ENCODE peak calls at places on chromosomes 2 and 18, in eight cellular contexts. W is stromal cell of bone marrow; B is SK-MEL-5; J is NCI-H2081; L is HCEC 1CT; M is posterior cingulate gyrus; A is stimulated activated CD4-positive, alpha-beta T cell treated with anti-CD3 and anti-CD28 coated beads, Interleukin-2, amount 100 ng/mL, for 24 hours; O is cardiac fibroblast. V is an unnamed sample.

GRCh38 chr18:36850527-36851201 is 21.7 kb downstream of the KIAA1328 start:
- DNase-seq in M (no peak), O (peak), J (no peak), A (no peak), L (peak), W (peak), B (no peak), V (peak)

GRCh38 chr2:173346035-173346434 is 8.6 kb upstream of the CDCA7 start:
- DNase-seq in B (no peak), L (no peak), A (no peak), O (peak), J (no peak), M (no peak), W (no peak), V (no peak)

GRCh38 chr2:200765995-200766660 is 45.6 kb upstream of the BZW1 start:
- DNase-seq in M (no peak), B (no peak), A (no peak), J (no peak), O (peak), W (no peak), L (no peak), V (no peak)

GRCh38 chr18:21117385-21118135 is 5.9 kb upstream of the ROCK1 start:
- DNase-seq in L (peak), O (peak), J (no peak), W (peak), M (no peak), B (no peak), A (no peak), V (peak)

GRCh38 chr2:72136349-72136748 is 11.3 kb downstream of the CYP26B1 start:
- DNase-seq in O (no peak), L (no peak), W (no peak), J (no peak), M (peak), B (peak), A (no peak), V (no peak)

GRCh38 chr2:191927319-191927867 is 80.5 kb upstream of the CAVIN2 start:
- DNase-seq in B (peak), L (peak), O (peak), A (no peak), W (peak), J (no peak), M (no peak), V (peak)

GRCh38 chr2:201203916-201204654 is 21.1 kb downstream of the CASP10 start:
- DNase-seq in A (no peak), O (peak), J (no peak), L (no peak), W (no peak), M (no peak), B (no peak), V (peak)

GRCh38 chr2:49914281-49914680 is 760.0 kb upstream of the FSHR start:
- DNase-seq in A (no peak), O (peak), M (no peak), B (peak), J (no peak), L (no peak), W (peak), V (peak)

GRCh38 chr18:79575891-79576685 is 103.5 kb upstream of the CTDP1 start:
- DNase-seq in W (no peak), M (peak), B (no peak), L (no peak), A (no peak), J (peak), O (peak), V (peak)

GRCh38 chr2:213152065-213152794 is 818 bp upstream of the IKZF2 start:
- DNase-seq in L (peak), J (no peak), M (peak), A (peak), O (peak), W (peak), B (peak), V (peak)

GRCh38 chr2:120675460-120676130 is 60.1 kb upstream of the GLI2 start:
- DNase-seq in B (peak), A (peak), L (peak), O (peak), M (no peak), J (no peak), W (no peak), V (peak)

GRCh38 chr2:204706939-204707338 is 161.7 kb downstream of the PARD3B start:
- DNase-seq in O (peak), B (no peak), A (no peak), W (no peak), L (no peak), M (no peak), J (no peak), V (no peak)

GRCh38 chr18:48996901-48997463 is 46.2 kb upstream of the SMAD7 start:
- DNase-seq in M (no peak), O (peak), W (peak), J (no peak), L (no peak), B (no peak), A (no peak), V (peak)

GRCh38 chr2:40434638-40435296 is 17.1 kb downstream of the SLC8A1 start:
- DNase-seq in A (no peak), W (peak), O (peak), J (no peak), B (peak), M (no peak), L (peak), V (peak)

GRCh38 chr2:1193801-1194200 is 219.5 kb upstream of the TPO start:
- DNase-seq in A (no peak), B (no peak), W (no peak), O (no peak), J (no peak), M (no peak), L (no peak), V (no peak)

GRCh38 chr2:147469471-147469870 is 375.4 kb upstream of the ACVR2A start:
- DNase-seq in O (no peak), L (no peak), M (no peak), W (no peak), A (no peak), J (peak), B (no peak), V (no peak)

GRCh38 chr18:62485684-62486083 is 37.1 kb upstream of the ZCCHC2 start:
- DNase-seq in L (peak), W (peak), O (peak), J (no peak), M (peak), B (peak), A (peak), V (peak)

GRCh38 chr2:200650195-200650594 is 64.4 kb downstream of the AOX1 start:
- DNase-seq in O (no peak), J (no peak), B (no peak), W (no peak), L (no peak), M (no peak), A (no peak), V (no peak)

GRCh38 chr2:171595456-171595855 is 73.2 kb downstream of the CYBRD1 start:
- DNase-seq in A (no peak), B (no peak), M (no peak), W (no peak), O (no peak), L (no peak), J (no peak), V (no peak)

GRCh38 chr2:8525582-8526402 is 156.1 kb upstream of the ID2 start:
- DNase-seq in A (no peak), L (no peak), J (peak), W (no peak), O (peak), B (peak), M (peak), V (no peak)

GRCh38 chr2:37870829-37871228 is 54.3 kb upstream of the RMDN2 start:
- DNase-seq in W (no peak), O (peak), M (no peak), J (no peak), B (no peak), A (no peak), L (no peak), V (peak)

GRCh38 chr2:238239872-238240760 is at the start of gene HES6:
- DNase-seq in L (peak), B (peak), O (peak), W (peak), M (peak), J (peak), A (peak), V (peak)

GRCh38 chr18:57910817-57911216 is 107.7 kb upstream of the ATP8B1 start:
- DNase-seq in M (no peak), L (no peak), W (no peak), B (peak), O (no peak), J (no peak), A (peak), V (no peak)

GRCh38 chr2:71856709-71857525 is 290.7 kb downstream of the CYP26B1 start:
- DNase-seq in O (no peak), J (no peak), L (no peak), W (no peak), M (no peak), A (peak), B (peak), V (no peak)